ENCODE peak calls at places on chromosomes 16 and 17, in four cellular contexts. G is IMR-90, Q is progenitor cell of endocrine pancreas, A is GM23338. H is an unnamed sample.

GRCh38 chr17:72602517-72603345 is 481.9 kb downstream of the SOX9 start:
- DNase-seq in G (peak), Q (no peak), A (peak), H (no peak)

GRCh38 chr17:73089322-73089721 is 3.2 kb downstream of the SLC39A11 start:
- DNase-seq in G (no peak), Q (no peak), A (no peak), H (no peak)

GRCh38 chr17:82985973-82986372 is 93.4 kb upstream of the METRNL start:
- DNase-seq in G (peak), Q (no peak), A (peak), H (peak)

GRCh38 chr17:62565817-62566216 is 61.7 kb upstream of the MRC2 start:
- DNase-seq in G (peak), Q (no peak), A (no peak), H (no peak)

GRCh38 chr17:40284085-40284713 is 3.5 kb upstream of the CDC6 start:
- DNase-seq in G (peak), Q (no peak), A (no peak), H (no peak)

GRCh38 chr16:69691980-69692911 is 34.1 kb downstream of the NQO1 start:
- DNase-seq in G (peak), Q (no peak), A (no peak), H (no peak)

GRCh38 chr17:40320771-40321501 is 12.0 kb downstream of the RARA start:
- DNase-seq in G (no peak), Q (no peak), A (no peak), H (peak)

GRCh38 chr17:69763503-69763902 is 311.5 kb upstream of the KCNJ16 start:
- DNase-seq in G (peak), Q (no peak), A (no peak), H (no peak)

GRCh38 chr16:25027781-25028180 is 12.6 kb upstream of the ARHGAP17 start:
- DNase-seq in G (no peak), Q (no peak), A (no peak), H (no peak)

GRCh38 chr17:7213895-7214299 is 5.7 kb downstream of the DLG4 start:
- DNase-seq in G (peak), Q (peak), A (peak), H (no peak)

GRCh38 chr17:62724398-62725146 is 83.5 kb downstream of the MARCHF10 start:
- DNase-seq in G (peak), Q (no peak), A (no peak), H (peak)

GRCh38 chr17:14741516-14741915 is 440.6 kb downstream of the HS3ST3B1 start:
- DNase-seq in G (peak), Q (no peak), A (no peak), H (no peak)

GRCh38 chr16:86571197-86571915 is 4.7 kb downstream of the FOXC2 start:
- DNase-seq in G (no peak), Q (no peak), A (no peak), H (no peak)

GRCh38 chr17:17921192-17922082 is 50.8 kb downstream of the TOM1L2 start:
- DNase-seq in G (peak), Q (no peak), A (peak), H (no peak)

GRCh38 chr16:31265329-31266245 is 5.8 kb downstream of the ITGAM start:
- DNase-seq in G (peak), Q (no peak), A (peak), H (peak)

GRCh38 chr16:79097781-79098180 is 502.8 kb downstream of the MAF start:
- DNase-seq in G (no peak), Q (no peak), A (no peak), H (no peak)

GRCh38 chr17:33292981-33293867 is at the start of gene ASIC2:
- DNase-seq in G (peak), Q (peak), A (peak), H (no peak)
- TF ChIP-seq CTCF in G (peak), Q (no peak), A (peak), H (no peak)

GRCh38 chr17:19867654-19868395 is at the start of gene ULK2:
- DNase-seq in G (peak), Q (peak), A (peak), H (no peak)

GRCh38 chr17:19867094-19867653 is 562 bp downstream of the ULK2 start:
- DNase-seq in G (peak), Q (peak), A (peak), H (peak)
- TF ChIP-seq CTCF in G (peak), Q (no peak), A (peak), H (no peak)

GRCh38 chr16:67346328-67346727 is 19.7 kb downstream of the LRRC36 start:
- DNase-seq in G (no peak), Q (no peak), A (no peak), H (no peak)

GRCh38 chr16:67345401-67345800 is 18.8 kb downstream of the LRRC36 start:
- DNase-seq in G (no peak), Q (no peak), A (no peak), H (no peak)

GRCh38 chr16:67349172-67349571 is 22.6 kb downstream of the LRRC36 start:
- DNase-seq in G (peak), Q (no peak), A (peak), H (no peak)
- TF ChIP-seq CTCF in G (peak), Q (peak), A (peak), H (peak)

GRCh38 chr16:64132190-64132589 is 989.7 kb downstream of the CDH11 start:
- DNase-seq in G (no peak), Q (no peak), A (no peak), H (no peak)
- TF ChIP-seq CTCF in G (no peak), Q (peak), A (no peak), H (no peak)

GRCh38 chr17:66021757-66022156 is 170.2 kb downstream of the CEP112 start:
- DNase-seq in G (no peak), Q (no peak), A (peak), H (no peak)
- TF ChIP-seq CTCF in G (no peak), Q (no peak), A (peak), H (no peak)

DNA sequence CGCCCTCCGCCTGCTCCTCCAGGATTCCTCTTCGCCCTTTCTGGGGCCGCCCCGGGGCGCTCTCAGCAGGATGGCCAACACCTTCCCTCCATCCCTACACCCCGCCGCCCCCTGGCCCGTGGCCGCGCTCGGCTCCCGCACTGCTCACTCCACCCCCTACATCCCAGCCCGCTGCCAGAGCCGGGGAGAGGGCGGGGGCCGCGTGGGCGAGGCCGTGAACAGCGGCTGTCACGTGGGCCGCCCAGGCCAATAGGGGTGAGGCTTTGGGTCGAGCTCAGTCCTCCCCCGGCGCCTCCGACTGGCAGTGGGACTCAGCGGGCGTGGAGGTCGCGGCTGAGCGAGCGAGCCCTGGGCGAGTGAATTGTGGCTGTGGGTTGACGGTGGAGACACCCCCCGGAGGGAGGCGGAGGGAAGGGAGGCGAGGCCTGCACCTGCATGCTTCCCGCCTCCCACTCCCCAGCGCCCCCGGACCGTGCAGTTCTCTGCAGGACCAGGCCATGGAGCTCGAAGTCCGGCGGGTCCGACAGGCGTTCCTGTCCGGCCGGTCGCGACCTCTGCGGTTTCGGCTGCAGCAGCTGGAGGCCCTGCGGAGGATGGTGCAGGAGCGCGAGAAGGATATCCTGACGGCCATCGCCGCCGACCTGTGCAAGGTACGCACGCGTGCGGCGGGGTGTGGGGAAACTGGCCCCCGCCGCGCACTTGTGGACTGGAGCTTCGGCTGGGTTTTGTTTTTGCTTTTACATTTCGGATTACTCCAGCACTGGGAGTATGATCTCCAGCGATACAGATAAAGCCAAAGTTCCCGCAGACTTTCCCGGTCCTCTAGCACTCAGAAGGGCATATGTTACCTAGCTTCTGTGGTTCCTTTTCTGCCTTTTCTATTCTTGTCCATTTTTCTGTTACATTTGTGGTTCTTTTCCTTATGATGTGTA is at the start of gene ALDH3A2:
- DNase-seq in G (peak), Q (peak), A (peak), H (peak)
- TF ChIP-seq CTCF in G (no peak), Q (peak), A (no peak), H (no peak)

GRCh38 chr17:80859004-80859941 is 132.4 kb upstream of the CHMP6 start:
- DNase-seq in G (peak), Q (no peak), A (peak), H (no peak)
- TF ChIP-seq CTCF in G (peak), Q (no peak), A (peak), H (no peak)

DNA sequence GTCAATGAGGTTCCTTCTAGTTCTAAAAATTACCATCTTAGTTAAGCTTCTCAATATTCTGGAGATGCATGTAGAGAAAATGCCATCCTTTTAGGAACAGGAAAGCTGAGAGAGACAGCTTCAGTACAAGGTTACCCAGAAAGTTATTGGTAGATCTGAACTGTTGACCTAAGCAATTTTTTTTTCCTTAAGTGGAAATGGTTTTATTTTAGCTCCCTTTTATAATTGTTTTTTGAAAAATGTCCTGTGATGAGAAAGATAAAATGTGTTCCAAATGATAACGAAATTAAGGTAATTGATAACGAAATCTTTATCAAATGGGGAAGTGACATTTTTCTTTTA is 8.2 kb downstream of the PSMD7 start:
- DNase-seq in G (no peak), Q (no peak), A (no peak), H (no peak)
- TF ChIP-seq CTCF in G (no peak), Q (no peak), A (no peak), H (no peak)

DNA sequence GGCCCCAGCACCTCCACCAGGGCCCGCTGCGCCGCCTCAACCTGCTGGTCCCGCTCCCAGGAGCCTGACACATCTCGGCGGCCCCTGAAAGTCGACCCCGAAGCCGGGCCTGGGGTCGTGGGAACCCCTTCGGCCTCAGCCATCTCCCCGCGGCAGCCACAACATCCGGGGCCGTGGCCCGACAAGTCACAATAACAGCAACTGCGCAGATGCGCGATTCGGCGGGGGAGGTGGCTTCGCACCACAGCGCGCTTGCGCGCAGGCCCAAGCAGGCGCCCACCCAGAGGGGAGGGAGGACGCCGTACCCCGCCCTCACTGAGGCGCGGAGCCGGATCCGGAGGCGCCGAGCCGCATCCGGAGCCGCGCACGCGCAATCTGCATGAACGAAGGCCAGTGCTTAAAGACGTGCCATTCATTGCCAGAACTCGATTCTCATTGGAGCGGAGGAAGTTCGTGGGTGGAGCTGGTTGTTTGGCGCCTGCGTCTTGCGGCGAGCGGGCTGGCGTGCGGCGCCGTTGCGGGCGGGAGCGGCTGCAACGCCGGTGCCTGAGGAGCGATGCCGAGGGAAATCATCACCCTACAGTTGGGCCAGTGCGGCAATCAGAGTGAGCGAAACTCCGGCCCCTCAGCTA is at the start of the genes RETREG3 and TUBG1:
- DNase-seq in G (peak), Q (peak), A (peak), H (peak)
- TF ChIP-seq CTCF in G (peak), Q (peak), A (no peak), H (no peak)

DNA sequence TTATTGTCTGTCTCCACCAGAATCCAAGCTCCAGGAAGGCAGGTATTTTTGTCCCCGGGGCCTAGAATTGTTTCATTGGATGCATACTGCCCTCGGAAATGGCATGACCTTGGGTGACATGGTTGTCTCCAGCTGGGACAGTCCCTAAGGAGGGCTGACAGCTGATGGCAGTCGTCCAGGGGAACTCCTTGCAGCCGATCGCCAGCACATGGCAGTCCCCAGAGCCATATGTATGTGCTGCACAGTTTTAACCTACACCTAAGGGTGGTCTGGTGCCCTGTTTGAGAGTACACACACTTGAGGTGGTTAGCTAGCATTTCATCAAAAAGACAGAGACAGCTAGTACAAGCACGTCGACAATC is 667 bp upstream of the MFSD6L start:
- DNase-seq in G (no peak), Q (no peak), A (no peak), H (no peak)
- TF ChIP-seq CTCF in G (no peak), Q (no peak), A (no peak), H (no peak)